ENCODE peak calls at places on chromosomes 2 and 18, in seven cellular contexts. Q is H1, X is HCT116, M is K562, Z is SK-N-SH, U is HepG2, T is GM12878. D is an unnamed sample.

GRCh38 chr2:64482765-64483504 is 29.0 kb downstream of the LGALSL start:
- DNase-seq in Q (no peak), X (no peak), M (no peak), Z (peak), U (no peak), T (no peak), D (no peak)

GRCh38 chr18:62436636-62437519 is 85.9 kb upstream of the ZCCHC2 start:
- DNase-seq in Q (no peak), X (no peak), M (no peak), Z (no peak), U (no peak), T (no peak), D (no peak)

GRCh38 chr2:215918901-215919585 is 94.3 kb downstream of the MREG start:
- DNase-seq in Q (peak), X (no peak), M (no peak), Z (no peak), U (no peak), T (no peak), D (no peak)

GRCh38 chr2:62814132-62814531 is 108.6 kb downstream of the EHBP1 start:
- DNase-seq in Q (no peak), X (no peak), M (no peak), Z (no peak), U (no peak), T (no peak), D (no peak)

GRCh38 chr2:165874445-165875039 is 79.0 kb downstream of the TTC21B start:
- DNase-seq in Q (no peak), X (peak), M (peak), Z (peak), U (peak), T (peak), D (no peak)

GRCh38 chr2:191056218-191056617 is 42.2 kb upstream of the STAT1 start:
- DNase-seq in Q (no peak), X (no peak), M (no peak), Z (no peak), U (no peak), T (no peak), D (no peak)

GRCh38 chr2:176285321-176285720 is 16.1 kb downstream of the MTX2 start:
- DNase-seq in Q (no peak), X (no peak), M (no peak), Z (no peak), U (no peak), T (no peak), D (no peak)

GRCh38 chr2:233385489-233386044 is 31.3 kb downstream of the DGKD start:
- DNase-seq in Q (no peak), X (no peak), M (no peak), Z (no peak), U (no peak), T (peak), D (no peak)

GRCh38 chr18:51028201-51028805 is 1.7 kb upstream of the SMAD4 start:
- DNase-seq in Q (no peak), X (peak), M (no peak), Z (no peak), U (peak), T (no peak), D (no peak)

GRCh38 chr18:51658436-51658835 is 461.0 kb upstream of the MEX3C start:
- DNase-seq in Q (no peak), X (no peak), M (no peak), Z (no peak), U (no peak), T (no peak), D (no peak)

GRCh38 chr2:195759877-195760276 is 102.9 kb downstream of the SLC39A10 start:
- DNase-seq in Q (no peak), X (no peak), M (no peak), Z (no peak), U (no peak), T (no peak), D (no peak)

GRCh38 chr2:102520009-102520408 is 47.0 kb downstream of the SLC9A4 start:
- DNase-seq in Q (no peak), X (peak), M (peak), Z (peak), U (peak), T (no peak), D (no peak)

GRCh38 chr2:39736593-39736992 is 42.5 kb downstream of the THUMPD2 start:
- DNase-seq in Q (no peak), X (no peak), M (no peak), Z (no peak), U (no peak), T (no peak), D (no peak)

GRCh38 chr2:18918280-18918679 is 328.9 kb upstream of the NT5C1B start:
- DNase-seq in Q (no peak), X (no peak), M (no peak), Z (no peak), U (no peak), T (no peak), D (no peak)

GRCh38 chr2:129611456-129611855 is 368.0 kb upstream of the RAB6C start:
- DNase-seq in Q (no peak), X (no peak), M (no peak), Z (no peak), U (no peak), T (no peak), D (no peak)

GRCh38 chr2:176997074-176997791 is 215.4 kb upstream of the HNRNPA3 start:
- DNase-seq in Q (no peak), X (peak), M (no peak), Z (no peak), U (peak), T (peak), D (peak)

DNA sequence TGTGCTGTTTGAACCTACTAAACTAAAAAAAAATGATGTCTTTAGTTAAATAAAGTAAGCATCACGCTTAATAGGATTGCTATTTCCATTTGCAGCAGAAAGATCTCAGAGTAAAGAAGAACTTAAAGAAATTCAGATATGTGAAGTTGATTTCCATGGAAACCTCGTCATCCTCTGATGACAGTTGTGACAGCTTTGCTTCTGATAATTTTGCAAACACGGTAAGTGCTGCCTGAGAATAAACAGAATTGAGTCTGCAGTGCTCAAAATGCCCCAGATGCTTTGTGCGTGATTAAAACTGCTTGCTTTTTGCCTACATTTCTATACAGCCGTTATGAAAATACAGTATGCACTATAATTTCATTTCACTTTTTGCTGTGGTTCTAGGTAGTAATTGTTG is 3.9 kb downstream of the CDCA7 start:
- DNase-seq in Q (no peak), X (no peak), M (no peak), Z (no peak), U (no peak), T (no peak), D (no peak)
- TF ChIP-seq SIN3A in Q (no peak), X (no peak), M (no peak), Z (no peak), U (no peak), T (no peak), D (no peak)

DNA sequence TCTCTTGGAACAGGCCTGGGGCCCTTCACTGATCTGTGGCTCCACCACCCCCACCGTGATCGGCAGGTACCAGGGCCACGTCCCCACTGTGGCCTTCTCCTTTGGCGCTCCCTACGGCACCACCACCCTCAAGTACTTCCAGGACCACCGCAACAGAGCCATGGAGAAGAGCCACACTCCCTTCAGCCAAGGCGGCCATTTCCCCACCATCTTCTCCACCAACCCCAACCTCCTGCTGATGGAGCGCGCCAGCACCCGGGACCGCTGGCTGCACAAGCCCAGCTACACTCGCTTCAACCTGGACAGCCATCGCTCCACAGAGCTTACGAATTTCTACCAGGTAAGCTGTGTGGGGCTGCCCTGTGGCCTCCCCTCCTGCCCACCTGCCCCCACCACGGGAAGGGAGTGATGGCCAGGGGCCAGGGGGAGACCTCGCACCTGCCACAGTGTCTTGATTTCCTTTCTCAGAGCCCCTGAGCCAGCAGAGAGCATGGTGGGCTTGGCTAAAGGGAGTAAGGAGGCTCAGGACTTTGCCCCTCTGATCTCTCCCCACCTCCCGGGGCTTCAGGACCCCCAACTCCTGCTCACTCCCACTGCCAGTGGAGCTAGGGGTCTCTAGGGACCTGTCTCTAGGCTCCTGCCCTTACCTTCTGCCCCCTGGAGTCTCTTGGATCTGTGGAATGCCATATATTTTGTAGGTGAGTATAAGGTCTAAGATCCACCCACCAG is 65.2 kb downstream of the CIB4 start:
- DNase-seq in Q (no peak), X (no peak), M (no peak), Z (no peak), U (no peak), T (no peak), D (no peak)
- TF ChIP-seq SIN3A in Q (no peak), X (no peak), M (no peak), Z (no peak), U (no peak), T (no peak), D (no peak)

GRCh38 chr2:120177011-120177621 is 46.1 kb downstream of the TMEM185B start:
- DNase-seq in Q (no peak), X (no peak), M (peak), Z (no peak), U (no peak), T (peak), D (no peak)
- TF ChIP-seq SIN3A in Q (no peak), X (no peak), M (no peak), Z (no peak), U (no peak), T (peak), D (no peak)

GRCh38 chr2:181787310-181788048 is 104.1 kb upstream of the ITPRID2 start:
- DNase-seq in Q (no peak), X (no peak), M (no peak), Z (no peak), U (no peak), T (no peak), D (no peak)

GRCh38 chr2:181785677-181786344 is 105.5 kb upstream of the NEUROD1 start:
- DNase-seq in Q (no peak), X (peak), M (no peak), Z (no peak), U (no peak), T (no peak), D (no peak)

GRCh38 chr2:181782630-181783029 is 102.3 kb upstream of the NEUROD1 start:
- DNase-seq in Q (no peak), X (no peak), M (no peak), Z (no peak), U (no peak), T (no peak), D (no peak)

GRCh38 chr2:181786371-181787228 is 104.9 kb upstream of the ITPRID2 start:
- DNase-seq in Q (no peak), X (no peak), M (no peak), Z (no peak), U (no peak), T (no peak), D (no peak)

GRCh38 chr2:181784556-181784955 is 104.2 kb upstream of the NEUROD1 start:
- DNase-seq in Q (no peak), X (peak), M (no peak), Z (no peak), U (peak), T (no peak), D (no peak)
- TF ChIP-seq SIN3A in Q (no peak), X (no peak), M (no peak), Z (no peak), U (no peak), T (no peak), D (no peak)